ENCODE peak calls at places on chromosomes 2 and 18, in seven cellular contexts. M is activated CD8-positive, alpha-beta memory T cell treated with anti-CD3 and anti-CD28 coated beads for 48 hours; H is T1000; U is lower lobe of right lung; A is hippocampal formation; L is NCI-H1436; J is HEK293T. I is an unnamed sample.

GRCh38 chr2:71727562-71727961 is 274.2 kb downstream of the DYSF start:
- DNase-seq in M (no peak), H (no peak), U (no peak), A (no peak), L (no peak), J (no peak), I (no peak)

GRCh38 chr2:97870396-97870843 is 125.3 kb downstream of the TMEM131 start:
- DNase-seq in M (peak), H (peak), U (no peak), A (peak), L (no peak), J (no peak), I (peak)

GRCh38 chr2:126661702-126662465 is 5.9 kb downstream of the GYPC start:
- DNase-seq in M (no peak), H (no peak), U (no peak), A (no peak), L (no peak), J (no peak), I (no peak)

GRCh38 chr2:64482243-64482642 is 28.3 kb downstream of the LGALSL start:
- DNase-seq in M (no peak), H (no peak), U (no peak), A (no peak), L (no peak), J (no peak), I (no peak)

GRCh38 chr2:129923265-129924141 is 56.0 kb upstream of the RAB6C start:
- DNase-seq in M (no peak), H (no peak), U (no peak), A (peak), L (peak), J (peak), I (peak)

GRCh38 chr18:12751891-12752290 is 49.0 kb downstream of the PSMG2 start:
- DNase-seq in M (no peak), H (no peak), U (no peak), A (no peak), L (no peak), J (no peak), I (no peak)

GRCh38 chr18:12310762-12311161 is 2.7 kb downstream of the TUBB6 start:
- DNase-seq in M (no peak), H (no peak), U (no peak), A (no peak), L (no peak), J (no peak), I (no peak)

GRCh38 chr2:239828192-239828972 is 196.8 kb downstream of the NDUFA10 start:
- DNase-seq in M (no peak), H (no peak), U (no peak), A (no peak), L (no peak), J (no peak), I (no peak)

GRCh38 chr2:223941579-223942277 is 3.4 kb downstream of the WDFY1 start:
- DNase-seq in M (no peak), H (peak), U (no peak), A (no peak), L (no peak), J (no peak), I (no peak)

GRCh38 chr2:164850235-164850634 is 8.6 kb upstream of the COBLL1 start:
- DNase-seq in M (no peak), H (no peak), U (no peak), A (no peak), L (no peak), J (no peak), I (no peak)

GRCh38 chr18:23712445-23712844 is 23.2 kb downstream of the LAMA3 start:
- DNase-seq in M (no peak), H (no peak), U (no peak), A (no peak), L (no peak), J (no peak), I (no peak)

GRCh38 chr2:20986540-20986939 is 57.3 kb downstream of the APOB start:
- DNase-seq in M (no peak), H (no peak), U (no peak), A (no peak), L (no peak), J (no peak), I (no peak)

GRCh38 chr18:68150976-68151375 is 563.9 kb downstream of the TMX3 start:
- DNase-seq in M (no peak), H (no peak), U (no peak), A (no peak), L (peak), J (no peak), I (no peak)

GRCh38 chr2:161570424-161571050 is 53.7 kb upstream of the SLC4A10 start:
- DNase-seq in M (no peak), H (no peak), U (no peak), A (no peak), L (no peak), J (peak), I (no peak)

GRCh38 chr2:11738589-11739436 is 7.6 kb upstream of the LPIN1 start:
- DNase-seq in M (no peak), H (peak), U (peak), A (no peak), L (peak), J (peak), I (no peak)

GRCh38 chr18:77114564-77115391 is 17.8 kb downstream of the MBP start:
- DNase-seq in M (no peak), H (no peak), U (peak), A (no peak), L (no peak), J (no peak), I (no peak)

GRCh38 chr2:58553937-58554336 is 312.8 kb upstream of the FANCL start:
- DNase-seq in M (no peak), H (no peak), U (no peak), A (no peak), L (no peak), J (peak), I (no peak)

GRCh38 chr18:38290229-38290628 is 724.6 kb upstream of the CELF4 start:
- DNase-seq in M (no peak), H (no peak), U (no peak), A (no peak), L (no peak), J (no peak), I (no peak)

GRCh38 chr2:10428355-10428754 is 19.8 kb downstream of the ODC1 start:
- DNase-seq in M (no peak), H (no peak), U (no peak), A (no peak), L (no peak), J (no peak), I (no peak)

GRCh38 chr18:12408247-12408869 is 629 bp downstream of the PRELID3A start:
- DNase-seq in M (no peak), H (no peak), U (no peak), A (no peak), L (no peak), J (no peak), I (no peak)

GRCh38 chr2:76749858-76750257 is 772.3 kb downstream of the LRRTM4 start:
- DNase-seq in M (no peak), H (no peak), U (no peak), A (no peak), L (no peak), J (no peak), I (no peak)

GRCh38 chr2:83742117-83742782 is 716.8 kb downstream of the SUCLG1 start:
- DNase-seq in M (no peak), H (no peak), U (peak), A (no peak), L (no peak), J (no peak), I (no peak)

GRCh38 chr2:128475427-128476211 is 157.0 kb upstream of the HS6ST1 start:
- DNase-seq in M (no peak), H (no peak), U (no peak), A (no peak), L (no peak), J (no peak), I (no peak)

GRCh38 chr2:37000273-37000780 is 34.0 kb upstream of the STRN start:
- DNase-seq in M (no peak), H (no peak), U (no peak), A (no peak), L (no peak), J (no peak), I (no peak)

GRCh38 chr18:24228661-24229053 is 89.8 kb downstream of the CABYR start:
- DNase-seq in M (no peak), H (no peak), U (no peak), A (no peak), L (no peak), J (no peak), I (no peak)

GRCh38 chr18:48989304-48990284 is 38.8 kb upstream of the SMAD7 start:
- DNase-seq in M (no peak), H (no peak), U (no peak), A (no peak), L (no peak), J (no peak), I (no peak)

GRCh38 chr2:111119004-111119846 is 1.5 kb upstream of the BCL2L11 start:
- DNase-seq in M (no peak), H (no peak), U (peak), A (no peak), L (no peak), J (no peak), I (no peak)

GRCh38 chr2:28449489-28450395 is 46.1 kb upstream of the PLB1 start:
- DNase-seq in M (peak), H (no peak), U (no peak), A (no peak), L (no peak), J (no peak), I (no peak)

GRCh38 chr2:223100061-223100511 is 48.1 kb downstream of the KCNE4 start:
- DNase-seq in M (no peak), H (no peak), U (peak), A (no peak), L (no peak), J (no peak), I (no peak)

GRCh38 chr2:58620127-58620526 is 379.0 kb upstream of the FANCL start:
- DNase-seq in M (no peak), H (no peak), U (no peak), A (no peak), L (no peak), J (no peak), I (peak)

GRCh38 chr2:240820014-240820606 is at the start of gene KIF1A:
- DNase-seq in M (no peak), H (no peak), U (no peak), A (peak), L (peak), J (peak), I (no peak)

GRCh38 chr2:72148975-72149555 is 1.4 kb upstream of the CYP26B1 start:
- DNase-seq in M (no peak), H (no peak), U (no peak), A (no peak), L (peak), J (peak), I (peak)

GRCh38 chr18:66511810-66512209 is 92.1 kb downstream of the CDH19 start:
- DNase-seq in M (no peak), H (no peak), U (no peak), A (no peak), L (no peak), J (no peak), I (peak)

GRCh38 chr2:67798536-67799160 is 264.2 kb downstream of the C1D start:
- DNase-seq in M (no peak), H (no peak), U (no peak), A (no peak), L (no peak), J (no peak), I (no peak)

GRCh38 chr2:27756544-27757498 is 14.7 kb upstream of the MRPL33 start:
- DNase-seq in M (no peak), H (no peak), U (peak), A (no peak), L (no peak), J (no peak), I (no peak)

I was measured in SW 1271.